ENCODE peak calls at places on chromosomes 4 and X, in nine cellular contexts. N, J, T, K, X, W, Y, V and F are unnamed samples.

GRCh38 chr4:101205878-101206277 is 141.4 kb downstream of the PPP3CA start:
- DNase-seq in J (peak; percentile 36), W (no peak), Y (peak; percentile 37), K (peak; percentile 50), N (peak; percentile 15), X (no peak), T (peak; percentile 71), V (no peak), F (no peak)

GRCh38 chr4:119550857-119551532 is 77.6 kb downstream of the PDE5A start:
- DNase-seq in T (no peak), Y (no peak), X (no peak), N (no peak), V (no peak), K (peak; percentile 32), W (no peak), J (peak; percentile 31), F (no peak)

GRCh38 chr4:56979674-56980073 is 978 bp downstream of the POLR2B start:
- DNase-seq in X (no peak), N (peak; percentile 40), J (peak; percentile 46), V (no peak), T (peak; percentile 80), K (no peak), Y (peak; percentile 39), W (no peak), F (no peak)

GRCh38 chrX:51568586-51568985 is 50.1 kb downstream of the CENPVL3 start:
- DNase-seq in V (no peak), X (no peak), W (no peak), K (peak; percentile 17), N (no peak), T (no peak), Y (peak; percentile 4), J (peak; percentile 6), F (no peak)

GRCh38 chrX:20500949-20501348 is 234.2 kb upstream of the RPS6KA3 start:
- DNase-seq in X (no peak), K (no peak), W (no peak), Y (no peak), J (no peak), V (no peak), T (no peak), N (no peak), F (no peak)

GRCh38 chr4:30821891-30822612 is 101.9 kb downstream of the PCDH7 start:
- DNase-seq in X (no peak), J (peak; percentile 33), W (no peak), K (no peak), V (no peak), T (no peak), N (no peak), Y (peak; percentile 25), F (no peak)

GRCh38 chr4:1090465-1091440 is 22.6 kb downstream of the RNF212 start:
- DNase-seq in T (no peak), W (no peak), X (no peak), K (no peak), Y (no peak), V (no peak), J (no peak), N (no peak), F (no peak)

GRCh38 chr4:40182041-40182440 is 14.8 kb upstream of the RHOH start:
- DNase-seq in J (no peak), T (no peak), K (no peak), W (no peak), X (no peak), V (no peak), N (no peak), Y (no peak), F (no peak)

GRCh38 chrX:43693602-43694406 is 37.7 kb downstream of the MAOA start:
- DNase-seq in V (no peak), N (no peak), W (no peak), X (no peak), T (no peak), J (no peak), Y (no peak), K (peak; percentile 10), F (no peak)

GRCh38 chr4:75527482-75527881 is 13.2 kb downstream of the THAP6 start:
- DNase-seq in T (no peak), W (no peak), Y (no peak), V (no peak), X (no peak), N (no peak), K (no peak), J (no peak), F (no peak)

GRCh38 chrX:131217878-131218486 is 71.1 kb downstream of the IGSF1 start:
- DNase-seq in J (no peak), K (no peak), N (no peak), V (no peak), X (no peak), W (no peak), T (no peak), Y (no peak), F (no peak)

GRCh38 chrX:41720125-41720780 is 3.7 kb upstream of the GPR82 start:
- DNase-seq in N (peak; percentile 47), W (no peak), V (no peak), X (no peak), J (peak; percentile 6), K (peak; percentile 47), T (peak; percentile 65), Y (no peak), F (no peak)

GRCh38 chr4:27048350-27049100 is 187.9 kb downstream of the STIM2 start:
- DNase-seq in Y (peak; percentile 38), W (no peak), T (no peak), X (no peak), V (peak; percentile 52), K (peak; percentile 7), J (peak; percentile 44), N (peak; percentile 2), F (no peak)

GRCh38 chr4:118351851-118352827 is 664 bp downstream of the PRSS12 start:
- DNase-seq in V (no peak), N (no peak), K (no peak), X (no peak), W (peak; percentile 8), Y (no peak), J (peak; percentile 13), T (no peak), F (no peak)

GRCh38 chr4:4791299-4791798 is 68.1 kb upstream of the MSX1 start:
- DNase-seq in W (no peak), N (no peak), J (no peak), X (no peak), T (no peak), Y (no peak), K (no peak), V (no peak), F (no peak)

GRCh38 chr4:181301735-181302380 is 941.3 kb upstream of the TENM3 start:
- DNase-seq in K (no peak), W (peak; percentile 57), T (no peak), J (peak; percentile 3), X (no peak), N (no peak), V (no peak), Y (peak; percentile 10), F (no peak)